ENCODE peak calls at places on chromosomes 2 and 18, in seven cellular contexts. One of them, this sample, is unnamed.

GRCh38 chr2:124317628-124318027 is 292.5 kb downstream of the CNTNAP5 start:
- DNase-seq in fibroblast of the aortic adventitia: no peak
- DNase-seq in activated T-cell treated with anti-CD3 and anti-CD28 coated beads, Interleukin-2, amount 50 U/mL, for 72 hours: no peak
- DNase-seq in stimulated activated CD8-positive, alpha-beta memory T cell treated with anti-CD3 and anti-CD28 coated beads, Interleukin-4, amount 100 ng/mL, for 1 hour: no peak
- DNase-seq in EL: no peak
- DNase-seq in Right ventricle myocardium inferior: no peak
- DNase-seq in non-pigmented ciliary epithelial cell: no peak
- DNase-seq in this sample: no peak

GRCh38 chr18:58599106-58599505 is 29.8 kb downstream of the ALPK2 start:
- DNase-seq in fibroblast of the aortic adventitia: no peak
- DNase-seq in activated T-cell treated with anti-CD3 and anti-CD28 coated beads, Interleukin-2, amount 50 U/mL, for 72 hours: no peak
- DNase-seq in stimulated activated CD8-positive, alpha-beta memory T cell treated with anti-CD3 and anti-CD28 coated beads, Interleukin-4, amount 100 ng/mL, for 1 hour: no peak
- DNase-seq in EL: peak; percentile 79
- DNase-seq in Right ventricle myocardium inferior: no peak
- DNase-seq in non-pigmented ciliary epithelial cell: no peak
- DNase-seq in this sample: no peak

GRCh38 chr2:129400825-129401224 is 578.6 kb upstream of the RAB6C start:
- DNase-seq in fibroblast of the aortic adventitia: no peak
- DNase-seq in activated T-cell treated with anti-CD3 and anti-CD28 coated beads, Interleukin-2, amount 50 U/mL, for 72 hours: no peak
- DNase-seq in stimulated activated CD8-positive, alpha-beta memory T cell treated with anti-CD3 and anti-CD28 coated beads, Interleukin-4, amount 100 ng/mL, for 1 hour: no peak
- DNase-seq in EL: no peak
- DNase-seq in Right ventricle myocardium inferior: no peak
- DNase-seq in non-pigmented ciliary epithelial cell: no peak
- DNase-seq in this sample: no peak

GRCh38 chr2:239676716-239677454 is 276.1 kb upstream of the HDAC4 start:
- DNase-seq in fibroblast of the aortic adventitia: no peak
- DNase-seq in activated T-cell treated with anti-CD3 and anti-CD28 coated beads, Interleukin-2, amount 50 U/mL, for 72 hours: no peak
- DNase-seq in stimulated activated CD8-positive, alpha-beta memory T cell treated with anti-CD3 and anti-CD28 coated beads, Interleukin-4, amount 100 ng/mL, for 1 hour: no peak
- DNase-seq in EL: no peak
- DNase-seq in Right ventricle myocardium inferior: no peak
- DNase-seq in non-pigmented ciliary epithelial cell: no peak
- DNase-seq in this sample: no peak

GRCh38 chr2:161844845-161845244 is 220.6 kb downstream of the SLC4A10 start:
- DNase-seq in fibroblast of the aortic adventitia: no peak
- DNase-seq in activated T-cell treated with anti-CD3 and anti-CD28 coated beads, Interleukin-2, amount 50 U/mL, for 72 hours: no peak
- DNase-seq in stimulated activated CD8-positive, alpha-beta memory T cell treated with anti-CD3 and anti-CD28 coated beads, Interleukin-4, amount 100 ng/mL, for 1 hour: no peak
- DNase-seq in EL: no peak
- DNase-seq in Right ventricle myocardium inferior: no peak
- DNase-seq in non-pigmented ciliary epithelial cell: no peak
- DNase-seq in this sample: no peak

GRCh38 chr2:30920511-30920910 is 113.3 kb upstream of the CAPN13 start:
- DNase-seq in fibroblast of the aortic adventitia: no peak
- DNase-seq in activated T-cell treated with anti-CD3 and anti-CD28 coated beads, Interleukin-2, amount 50 U/mL, for 72 hours: no peak
- DNase-seq in stimulated activated CD8-positive, alpha-beta memory T cell treated with anti-CD3 and anti-CD28 coated beads, Interleukin-4, amount 100 ng/mL, for 1 hour: no peak
- DNase-seq in EL: no peak
- DNase-seq in Right ventricle myocardium inferior: no peak
- DNase-seq in non-pigmented ciliary epithelial cell: no peak
- DNase-seq in this sample: no peak

GRCh38 chr2:169637620-169638019 is 53.5 kb downstream of the PPIG start:
- DNase-seq in fibroblast of the aortic adventitia: peak; percentile 46
- DNase-seq in activated T-cell treated with anti-CD3 and anti-CD28 coated beads, Interleukin-2, amount 50 U/mL, for 72 hours: no peak
- DNase-seq in stimulated activated CD8-positive, alpha-beta memory T cell treated with anti-CD3 and anti-CD28 coated beads, Interleukin-4, amount 100 ng/mL, for 1 hour: no peak
- DNase-seq in EL: peak; percentile 75
- DNase-seq in Right ventricle myocardium inferior: no peak
- DNase-seq in non-pigmented ciliary epithelial cell: peak; percentile 50
- DNase-seq in this sample: no peak

GRCh38 chr18:50218432-50219197 is 23.7 kb upstream of the MYO5B start:
- DNase-seq in fibroblast of the aortic adventitia: peak; percentile 36
- DNase-seq in activated T-cell treated with anti-CD3 and anti-CD28 coated beads, Interleukin-2, amount 50 U/mL, for 72 hours: peak; percentile 43
- DNase-seq in stimulated activated CD8-positive, alpha-beta memory T cell treated with anti-CD3 and anti-CD28 coated beads, Interleukin-4, amount 100 ng/mL, for 1 hour: no peak
- DNase-seq in EL: peak; percentile 14
- DNase-seq in Right ventricle myocardium inferior: no peak
- DNase-seq in non-pigmented ciliary epithelial cell: peak; percentile 3
- DNase-seq in this sample: no peak

GRCh38 chr2:98822301-98823164 is 91.6 kb upstream of the MGAT4A start:
- DNase-seq in fibroblast of the aortic adventitia: no peak
- DNase-seq in activated T-cell treated with anti-CD3 and anti-CD28 coated beads, Interleukin-2, amount 50 U/mL, for 72 hours: peak; percentile 72
- DNase-seq in stimulated activated CD8-positive, alpha-beta memory T cell treated with anti-CD3 and anti-CD28 coated beads, Interleukin-4, amount 100 ng/mL, for 1 hour: no peak
- DNase-seq in EL: no peak
- DNase-seq in Right ventricle myocardium inferior: peak; percentile 88
- DNase-seq in non-pigmented ciliary epithelial cell: no peak
- DNase-seq in this sample: peak; percentile 69

GRCh38 chr18:23689616-23690504 is 607 bp downstream of the LAMA3 start:
- DNase-seq in fibroblast of the aortic adventitia: no peak
- DNase-seq in activated T-cell treated with anti-CD3 and anti-CD28 coated beads, Interleukin-2, amount 50 U/mL, for 72 hours: peak; percentile 11
- DNase-seq in stimulated activated CD8-positive, alpha-beta memory T cell treated with anti-CD3 and anti-CD28 coated beads, Interleukin-4, amount 100 ng/mL, for 1 hour: no peak
- DNase-seq in EL: peak; percentile 18
- DNase-seq in Right ventricle myocardium inferior: peak; percentile 68
- DNase-seq in non-pigmented ciliary epithelial cell: no peak
- DNase-seq in this sample: peak; percentile 58

This sample was measured in right cardiac atrium.